ENCODE peak calls at places on chromosomes 3 and 15, in five cellular contexts. V is GM23248, B is HepG2, E is PC-3, A is K562. S is an unnamed sample.
A peak's percentile ranks its signal among the peaks of the same experiment; 100 is the strongest.

GRCh38 chr15:60397772-60398445 is at the start of gene ANXA2:
- DNase-seq in V (peak; percentile 97), B (no peak), E (peak; percentile 91), A (peak; percentile 94), S (peak; percentile 97)

GRCh38 chr3:55206000-55206399 is 278.1 kb upstream of the LRTM1 start:
- DNase-seq in V (no peak), B (no peak), E (no peak), A (no peak), S (no peak)

GRCh38 chr15:72155021-72155621 is 36.9 kb downstream of the SENP8 start:
- DNase-seq in V (peak; percentile 39), B (no peak), E (peak; percentile 75), A (no peak), S (peak; percentile 97)

GRCh38 chr3:122975163-122975923 is 52.2 kb downstream of the SEMA5B start:
- DNase-seq in V (peak; percentile 71), B (no peak), E (peak; percentile 94), A (no peak), S (peak; percentile 87)

GRCh38 chr15:51793521-51793920 is 35.9 kb upstream of the TMOD3 start:
- DNase-seq in V (no peak), B (no peak), E (peak; percentile 19), A (no peak), S (no peak)

GRCh38 chr3:194773666-194774455 is 88.2 kb downstream of the FAM43A start:
- DNase-seq in V (peak; percentile 72), B (no peak), E (no peak), A (no peak), S (no peak)

GRCh38 chr3:33212406-33212805 is 6.2 kb downstream of the SUSD5 start:
- DNase-seq in V (no peak), B (no peak), E (peak; percentile 16), A (no peak), S (no peak)

GRCh38 chr15:41806291-41807181 is 21.4 kb upstream of the JMJD7 start:
- DNase-seq in V (no peak), B (peak; percentile 34), E (peak; percentile 75), A (no peak), S (no peak)

GRCh38 chr3:146912233-146913015 is 307.3 kb upstream of the PLSCR5 start:
- DNase-seq in V (peak; percentile 3), B (no peak), E (no peak), A (no peak), S (no peak)

GRCh38 chr3:132255041-132255745 is 62.0 kb upstream of the ACP3 start:
- DNase-seq in V (peak; percentile 95), B (no peak), E (peak; percentile 82), A (no peak), S (no peak)

GRCh38 chr3:44511238-44511567 is 33.7 kb upstream of the ZNF445 start:
- DNase-seq in V (no peak), B (peak; percentile 46), E (no peak), A (no peak), S (no peak)

GRCh38 chr15:29435811-29436210 is 166.2 kb upstream of the NSMCE3 start:
- DNase-seq in V (no peak), B (no peak), E (peak; percentile 20), A (no peak), S (no peak)

DNA sequence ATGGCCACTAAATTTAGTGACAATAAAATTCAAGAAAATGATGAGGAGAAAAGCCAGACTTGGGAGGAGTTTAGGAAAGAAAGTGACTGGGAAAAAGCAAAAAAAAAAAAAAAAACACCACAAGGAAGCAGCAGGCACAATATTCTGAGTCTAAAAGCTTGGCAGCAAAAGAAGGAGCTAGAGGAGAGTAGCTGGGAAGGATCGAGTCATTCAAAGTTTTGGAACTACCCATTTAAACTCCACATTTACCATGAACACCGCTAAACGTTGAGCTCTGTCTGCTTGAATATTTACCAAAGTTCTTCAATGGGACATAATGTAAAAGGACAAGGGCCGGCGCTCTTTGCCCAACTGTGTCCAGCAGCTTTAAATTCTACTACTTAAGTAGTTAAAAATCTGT is 481.9 kb downstream of the FOXP1 start:
- DNase-seq in V (peak; percentile 83), B (no peak), E (no peak), A (no peak), S (no peak)
- H3K4me3 ChIP-seq in V (peak overlapping the region; percentile 29), B (no peak overlapping the region), E (peak overlapping the region; percentile 2), A (no peak overlapping the region), S (no peak overlapping the region)

DNA sequence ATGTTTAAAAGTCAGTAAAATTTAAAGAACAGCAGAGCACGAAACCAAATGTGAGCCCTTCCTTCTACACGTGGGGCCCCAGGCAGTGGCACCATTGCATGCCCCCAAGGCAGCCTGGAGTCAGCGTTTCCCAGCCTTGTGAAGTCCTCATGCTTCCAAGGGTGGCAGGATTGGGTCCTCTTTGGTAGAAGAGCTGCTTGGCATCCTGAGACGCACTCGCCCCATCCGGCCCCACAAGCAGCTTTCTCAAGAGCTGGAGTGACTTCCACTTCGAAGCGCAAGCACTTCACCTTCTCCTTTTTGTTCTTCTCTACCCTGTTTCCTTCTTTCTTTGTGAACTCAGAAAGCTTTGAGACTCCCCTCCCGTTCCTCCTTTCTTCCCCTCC is 34.7 kb downstream of the ZNF710 start:
- DNase-seq in V (no peak), B (no peak), E (no peak), A (no peak), S (no peak)
- H3K4me1 ChIP-seq in V (peaks cover 33% of the 10 kb centered on the region), B (peaks cover 82% of the 10 kb centered on the region), E (peaks cover 25% of the 10 kb centered on the region), A (peaks cover 40% of the 10 kb centered on the region), S (peaks cover 40% of the 10 kb centered on the region)

GRCh38 chr15:94324117-94324826 is 92.9 kb downstream of the MCTP2 start:
- DNase-seq in V (peak; percentile 71), B (peak; percentile 34), E (peak; percentile 66), A (peak; percentile 48), S (no peak)
- H3K9ac ChIP-seq in V (no peak overlapping the region), B (no peak overlapping the region), E (no peak overlapping the region), A (no peak overlapping the region), S (no peak overlapping the region)

DNA sequence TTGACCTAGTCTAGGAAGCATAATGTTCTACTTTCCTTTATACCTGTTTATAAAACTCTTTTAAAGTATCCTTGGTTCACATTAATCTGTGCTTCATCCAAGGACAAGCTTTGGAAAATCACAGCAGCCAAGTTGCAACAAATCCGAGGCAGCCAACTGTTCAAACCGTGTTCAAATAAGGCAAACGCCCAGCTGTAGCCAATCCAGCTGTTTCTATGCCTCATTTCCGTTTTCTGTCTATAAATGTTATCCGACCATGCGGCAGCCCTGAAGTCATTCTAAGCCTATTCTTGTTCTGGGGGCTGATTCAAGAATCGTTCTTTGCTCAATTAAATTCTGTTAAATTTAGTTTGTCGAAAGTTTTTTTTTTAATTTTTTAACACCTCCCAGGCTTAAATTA is 78.3 kb downstream of the FMN1 start:
- DNase-seq in V (peak; percentile 20), B (no peak), E (no peak), A (no peak), S (no peak)
- H3K4me3 ChIP-seq in V (no peak overlapping the region), B (no peak overlapping the region), E (no peak overlapping the region), A (no peak overlapping the region), S (no peak overlapping the region)

GRCh38 chr3:58355174-58355573 is 22.5 kb downstream of the PXK start:
- DNase-seq in V (no peak), B (no peak), E (no peak), A (no peak), S (no peak)

GRCh38 chr3:58353722-58354553 is 21.2 kb downstream of the PXK start:
- DNase-seq in V (peak; percentile 48), B (no peak), E (no peak), A (no peak), S (no peak)

GRCh38 chr3:58358092-58358491 is 25.4 kb downstream of the PXK start:
- DNase-seq in V (no peak), B (no peak), E (no peak), A (no peak), S (no peak)

GRCh38 chr3:58357402-58357801 is 24.7 kb downstream of the PXK start:
- DNase-seq in V (no peak), B (no peak), E (no peak), A (no peak), S (no peak)

GRCh38 chr3:58356054-58356453 is 23.4 kb downstream of the PXK start:
- DNase-seq in V (peak; percentile 27), B (no peak), E (no peak), A (no peak), S (no peak)
- H3K4me1 ChIP-seq in V (peaks cover 7% of the 10 kb centered on the region), B (no peaks in the 10 kb centered on the region), E (no peaks in the 10 kb centered on the region), A (no peaks in the 10 kb centered on the region), S (peaks cover 3% of the 10 kb centered on the region)

GRCh38 chr3:145383416-145383815 is 777.6 kb downstream of the PLOD2 start:
- DNase-seq in V (no peak), B (no peak), E (no peak), A (no peak), S (no peak)
- H3K9ac ChIP-seq in V (no peak overlapping the region), B (no peak overlapping the region), E (no peak overlapping the region), A (no peak overlapping the region), S (no peak overlapping the region)

GRCh38 chr15:74843891-74844299 is 939 bp upstream of the ULK3 start:
- DNase-seq in V (no peak), B (no peak), E (no peak), A (peak; percentile 75), S (peak; percentile 70)

GRCh38 chr15:74843445-74843828 is 481 bp upstream of the ULK3 start:
- DNase-seq in V (no peak), B (no peak), E (no peak), A (no peak), S (peak; percentile 83)

GRCh38 chr15:74845581-74845980 is 2.6 kb upstream of the ULK3 start:
- DNase-seq in V (no peak), B (no peak), E (no peak), A (no peak), S (peak; percentile 58)

GRCh38 chr15:74844319-74845207 is 1.6 kb upstream of the ULK3 start:
- DNase-seq in V (no peak), B (no peak), E (no peak), A (no peak), S (peak; percentile 41)

DNA sequence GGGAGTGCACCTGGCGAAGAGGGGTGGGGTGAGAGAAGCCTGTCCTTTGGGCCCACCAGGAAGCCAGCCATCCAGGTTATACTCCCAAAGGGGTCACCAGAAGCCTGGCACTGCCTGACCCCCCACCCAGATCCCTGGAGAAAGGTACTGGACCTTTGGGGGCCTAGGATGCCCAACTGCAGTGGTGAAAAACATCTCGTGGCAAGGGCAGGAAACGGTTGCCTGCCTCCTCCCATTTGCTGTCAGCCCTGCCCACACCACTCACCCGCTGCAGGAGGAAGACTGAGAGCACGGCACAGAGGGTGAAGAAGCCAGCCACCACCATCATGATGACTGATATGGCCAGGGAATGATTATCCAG is 2.2 kb upstream of the ULK3 start:
- DNase-seq in V (no peak), B (no peak), E (no peak), A (no peak), S (peak; percentile 68)
- H3K4me3 ChIP-seq in V (no peak overlapping the region), B (no peak overlapping the region), E (no peak overlapping the region), A (no peak overlapping the region), S (no peak overlapping the region)

DNA sequence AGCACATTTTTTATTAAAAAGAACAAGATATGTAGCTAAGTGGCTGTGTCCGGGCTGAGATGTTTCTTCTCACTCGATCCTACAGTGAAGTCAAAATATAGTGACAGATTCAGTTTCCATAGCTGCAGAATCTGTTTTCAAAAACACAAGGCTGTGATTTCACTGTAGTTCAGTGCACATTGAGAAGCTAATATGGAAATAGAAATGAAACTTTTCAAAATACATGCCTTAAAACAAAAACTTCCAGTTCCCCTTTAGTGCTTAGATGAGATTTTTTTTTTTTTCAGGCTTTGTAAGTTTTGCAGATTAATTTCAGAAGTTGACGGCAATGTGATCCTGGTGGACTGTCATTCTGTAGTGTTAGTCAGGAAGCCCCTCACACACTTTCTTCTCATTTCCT is 23.8 kb upstream of the TRAK1 start:
- DNase-seq in V (peak; percentile 89), B (no peak), E (no peak), A (no peak), S (no peak)
- H3K4me1 ChIP-seq in V (peaks cover 83% of the 10 kb centered on the region), B (peaks cover 70% of the 10 kb centered on the region), E (peaks cover 31% of the 10 kb centered on the region), A (peaks cover 5% of the 10 kb centered on the region), S (peaks cover 28% of the 10 kb centered on the region)